ENCODE peak calls at places on chromosomes 3 and 15, in ten cellular contexts. I, R, M, U, F, O, B, S, T and L are unnamed samples.

GRCh38 chr3:38730281-38730680 is 80.8 kb upstream of the SCN5A start:
- DNase-seq in I (no peak), R (no peak), M (no peak), U (no peak), F (no peak), O (peak), B (no peak), S (no peak), T (no peak), L (peak)

GRCh38 chr15:44311136-44311535 is 22.6 kb downstream of the GOLM2 start:
- DNase-seq in I (no peak), R (no peak), M (no peak), U (no peak), F (no peak), O (no peak), B (no peak), S (no peak), T (no peak), L (no peak)

GRCh38 chr3:109729111-109729510 is 391.8 kb upstream of the DPPA4 start:
- DNase-seq in I (no peak), R (peak), M (no peak), U (no peak), F (no peak), O (no peak), B (no peak), S (no peak), T (no peak), L (no peak)

GRCh38 chr3:32391643-32392529 is at the start of gene CMTM7:
- DNase-seq in I (peak), R (peak), M (peak), U (peak), F (no peak), O (peak), B (no peak), S (no peak), T (no peak), L (peak)

GRCh38 chr3:162643245-162643644 is 1146.6 kb downstream of the OTOL1 start:
- DNase-seq in I (no peak), R (no peak), M (no peak), U (no peak), F (no peak), O (no peak), B (no peak), S (no peak), T (no peak), L (peak)

GRCh38 chr3:99789322-99789721 is 28.3 kb upstream of the CMSS1 start:
- DNase-seq in I (peak), R (peak), M (no peak), U (peak), F (no peak), O (peak), B (no peak), S (peak), T (no peak), L (peak)

GRCh38 chr15:67035886-67036285 is 29.5 kb upstream of the SMAD3 start:
- DNase-seq in I (no peak), R (no peak), M (no peak), U (no peak), F (no peak), O (peak), B (no peak), S (no peak), T (no peak), L (peak)

GRCh38 chr3:52146811-52147210 is 7.4 kb downstream of the POC1A start:
- DNase-seq in I (no peak), R (no peak), M (no peak), U (no peak), F (no peak), O (no peak), B (no peak), S (no peak), T (no peak), L (no peak)

GRCh38 chr3:12416731-12417130 is 67.5 kb upstream of the TSEN2 start:
- DNase-seq in I (no peak), R (no peak), M (no peak), U (no peak), F (no peak), O (no peak), B (no peak), S (no peak), T (no peak), L (no peak)

GRCh38 chr3:170753421-170754344 is 116.3 kb downstream of the RPL22L1 start:
- DNase-seq in I (no peak), R (peak), M (no peak), U (no peak), F (no peak), O (no peak), B (no peak), S (no peak), T (no peak), L (peak)

GRCh38 chr15:65355173-65355982 is 22.4 kb downstream of the IGDCC3 start:
- DNase-seq in I (no peak), R (no peak), M (no peak), U (peak), F (no peak), O (no peak), B (no peak), S (no peak), T (peak), L (no peak)

GRCh38 chr15:33553157-33553556 is 242.4 kb downstream of the RYR3 start:
- DNase-seq in I (no peak), R (no peak), M (no peak), U (no peak), F (no peak), O (no peak), B (no peak), S (no peak), T (no peak), L (no peak)

GRCh38 chr3:52248816-52249547 is 3.4 kb downstream of the PPM1M start:
- DNase-seq in I (peak), R (no peak), M (no peak), U (no peak), F (no peak), O (no peak), B (no peak), S (no peak), T (no peak), L (no peak)

GRCh38 chr3:188788621-188789081 is 383.1 kb upstream of the TPRG1 start:
- DNase-seq in I (no peak), R (peak), M (no peak), U (no peak), F (no peak), O (peak), B (no peak), S (no peak), T (no peak), L (peak)

GRCh38 chr15:60385620-60386552 is 11.9 kb downstream of the ANXA2 start:
- DNase-seq in I (no peak), R (no peak), M (no peak), U (no peak), F (no peak), O (no peak), B (no peak), S (no peak), T (no peak), L (peak)

GRCh38 chr3:112378989-112379692 is 46.2 kb downstream of the CD200 start:
- DNase-seq in I (no peak), R (peak), M (no peak), U (no peak), F (no peak), O (peak), B (no peak), S (no peak), T (no peak), L (peak)

GRCh38 chr15:59437777-59438574 is at the start of gene FAM81A:
- DNase-seq in I (peak), R (peak), M (no peak), U (peak), F (no peak), O (peak), B (peak), S (peak), T (peak), L (peak)

GRCh38 chr15:75640483-75641175 is 605 bp upstream of the IMP3 start:
- DNase-seq in I (peak), R (peak), M (peak), U (no peak), F (no peak), O (peak), B (no peak), S (peak), T (no peak), L (peak)